ENCODE peak calls at places on chromosomes 7 and 10, in four cellular contexts. I, K, B and X are unnamed samples.

GRCh38 chr10:33094263-33095051 is 136.4 kb upstream of the ITGB1 start:
- DNase-seq in I (no peak), K (no peak), B (no peak), X (no peak)

GRCh38 chr7:81715984-81716588 is 53.8 kb downstream of the HGF start:
- DNase-seq in I (no peak), K (no peak), B (no peak), X (no peak)

GRCh38 chr7:150382844-150383225 is 3.7 kb downstream of the ZNF775 start:
- DNase-seq in I (no peak), K (no peak), B (no peak), X (no peak)

GRCh38 chr7:24825931-24826661 is 68.8 kb upstream of the GSDME start:
- DNase-seq in I (no peak), K (no peak), B (no peak), X (no peak)

GRCh38 chr7:150481955-150482354 is 31.5 kb downstream of the GIMAP8 start:
- DNase-seq in I (no peak), K (no peak), B (no peak), X (no peak)

GRCh38 chr10:10271639-10272192 is 746.0 kb upstream of the CELF2 start:
- DNase-seq in I (no peak), K (no peak), B (no peak), X (no peak)

GRCh38 chr7:135801045-135801693 is 52.6 kb upstream of the FAM180A start:
- DNase-seq in I (no peak), K (peak), B (peak), X (peak)

GRCh38 chr10:31345886-31346285 is 26.9 kb downstream of the ZEB1 start:
- DNase-seq in I (no peak), K (no peak), B (no peak), X (no peak)

GRCh38 chr7:95330194-95331003 is 6.1 kb upstream of the PON1 start:
- DNase-seq in I (no peak), K (no peak), B (no peak), X (no peak)

GRCh38 chr10:116653885-116654284 is 33.1 kb downstream of the PNLIPRP2 start:
- DNase-seq in I (no peak), K (no peak), B (no peak), X (no peak)

GRCh38 chr7:35596061-35596460 is 98.9 kb downstream of the HERPUD2 start:
- DNase-seq in I (no peak), K (no peak), B (no peak), X (no peak)

GRCh38 chr7:7639847-7640220 is 718 bp upstream of the UMAD1 start:
- DNase-seq in I (no peak), K (no peak), B (peak), X (peak)

GRCh38 chr7:121079425-121080169 is 91.1 kb downstream of the CPED1 start:
- DNase-seq in I (no peak), K (no peak), B (no peak), X (no peak)

GRCh38 chr10:5147255-5147980 is 37.5 kb downstream of the AKR1C8 start:
- DNase-seq in I (no peak), K (no peak), B (no peak), X (no peak)

GRCh38 chr10:85238676-85239075 is 910.3 kb downstream of the CCSER2 start:
- DNase-seq in I (no peak), K (no peak), B (no peak), X (no peak)

GRCh38 chr7:135023622-135024021 is 37.3 kb downstream of the AGBL3 start:
- DNase-seq in I (no peak), K (no peak), B (no peak), X (no peak)

GRCh38 chr10:63157845-63158624 is 24.9 kb downstream of the NRBF2 start:
- DNase-seq in I (no peak), K (peak), B (peak), X (peak)

GRCh38 chr10:86659161-86659691 is 4.9 kb downstream of the OPN4 start:
- DNase-seq in I (no peak), K (no peak), B (no peak), X (no peak)

GRCh38 chr10:87734987-87735827 is 75.5 kb downstream of the PAPSS2 start:
- DNase-seq in I (no peak), K (no peak), B (peak), X (no peak)

GRCh38 chr7:137667633-137668387 is 179.0 kb downstream of the DGKI start:
- DNase-seq in I (no peak), K (no peak), B (no peak), X (no peak)

GRCh38 chr7:90595341-90595800 is 750 bp upstream of the CDK14 start:
- DNase-seq in I (no peak), K (no peak), B (no peak), X (no peak)